ENCODE peak calls at places on chromosomes 16 and 17, in four cellular contexts. Q is stimulated activated CD8-positive, alpha-beta memory T cell treated with anti-CD3 and anti-CD28 coated beads, Interleukin-12 subunit alpha, Interleukin-12 subunit beta, amount 100 ng/mL, for 4 hours; M is activated CD4-positive, alpha-beta T cell treated with anti-CD3 and anti-CD28 coated beads, Interleukin-2, amount 10 ng/mL, durations not matched to agents 24 days and 14 days; H is hepatocyte. G is an unnamed sample.

GRCh38 chr17:30279156-30279555 is 12.6 kb downstream of the BLMH start:
- DNase-seq in M (no peak), Q (no peak), H (no peak), G (no peak)

GRCh38 chr17:1007310-1008007 is 10.5 kb downstream of the TIMM22 start:
- DNase-seq in H (no peak), M (no peak), Q (no peak), G (no peak)

GRCh38 chr16:67397451-67397801 is 4.1 kb upstream of the TPPP3 start:
- DNase-seq in Q (no peak), M (no peak), H (no peak), G (no peak)

GRCh38 chr17:627051-627450 is 87.6 kb downstream of the VPS53 start:
- DNase-seq in H (no peak), Q (no peak), M (no peak), G (no peak)

GRCh38 chr16:1021553-1022160 is 40.1 kb downstream of the SOX8 start:
- DNase-seq in Q (no peak), H (no peak), M (no peak), G (no peak)

GRCh38 chr17:12877953-12878669 is 88.8 kb downstream of the ARHGAP44 start:
- DNase-seq in M (peak), Q (no peak), H (no peak), G (no peak)

GRCh38 chr17:77161953-77162352 is 21.2 kb downstream of the SEC14L1 start:
- DNase-seq in Q (no peak), H (no peak), M (no peak), G (no peak)

GRCh38 chr17:70862295-70862694 is 693.0 kb downstream of the KCNJ2 start:
- DNase-seq in Q (no peak), M (no peak), H (no peak), G (no peak)

GRCh38 chr16:5928476-5929055 is 831.0 kb upstream of the EEF2KMT start:
- DNase-seq in M (no peak), Q (no peak), H (no peak), G (peak)

GRCh38 chr17:43576563-43577229 is 30.6 kb upstream of the ETV4 start:
- DNase-seq in M (peak), Q (peak), H (peak), G (peak)

GRCh38 chr16:56263711-56264608 is 72.7 kb downstream of the GNAO1 start:
- DNase-seq in H (peak), M (no peak), Q (no peak), G (peak)

GRCh38 chr17:6970992-6971391 is 24.9 kb upstream of the ALOX12 start:
- DNase-seq in H (no peak), Q (no peak), M (no peak), G (no peak)

GRCh38 chr17:43881176-43881575 is 26.2 kb downstream of the MPP2 start:
- DNase-seq in H (no peak), Q (no peak), M (no peak), G (no peak)

GRCh38 chr17:20095366-20096080 is 86.4 kb downstream of the SPECC1 start:
- DNase-seq in H (peak), Q (no peak), M (no peak), G (peak)